ENCODE peak calls at places on chromosomes 16 and 17, in seven cellular contexts. F is heart left ventricle; X is kidney epithelial cell; G is CD8-positive, alpha-beta T cell; O is Peyer's patch; D is left ventricle myocardium inferior; B is IMR-90. T is an unnamed sample. For H3K27me3, the result is how much of the 10 kb centered on the place peaks cover.

GRCh38 chr16:81779540-81780320 is 639 bp downstream of the PLCG2 start:
- DNase-seq in D (peak), B (no peak), X (no peak), O (peak), F (peak), G (no peak), T (no peak)

GRCh38 chr17:56319531-56319930 is 166.3 kb downstream of the ANKFN1 start:
- DNase-seq in F (no peak), X (peak), O (no peak), D (no peak), B (peak), G (no peak), T (peak)

GRCh38 chr17:45942284-45942683 is 47.9 kb downstream of the MAPT start:
- DNase-seq in F (peak), B (no peak), X (no peak), G (no peak), D (peak), O (peak), T (no peak)

GRCh38 chr17:29740017-29740416 is 117.3 kb upstream of the CORO6 start:
- DNase-seq in F (no peak), D (no peak), G (no peak), O (no peak), X (no peak), B (no peak), T (no peak)

GRCh38 chr17:82923366-82924113 is 83.7 kb upstream of the ZNF750 start:
- DNase-seq in D (peak), O (no peak), F (no peak), B (no peak), G (no peak), X (no peak), T (no peak)

GRCh38 chr16:84720180-84720579 is 20.4 kb downstream of the USP10 start:
- DNase-seq in D (no peak), G (no peak), X (no peak), B (no peak), O (no peak), F (no peak), T (no peak)

GRCh38 chr16:15498427-15499175 is 64.2 kb downstream of the BMERB1 start:
- DNase-seq in B (peak), O (no peak), X (no peak), F (no peak), G (no peak), D (no peak), T (no peak)

GRCh38 chr17:1143573-1143972 is 36.2 kb downstream of the ABR start:
- DNase-seq in D (no peak), F (no peak), X (no peak), G (no peak), B (peak), O (no peak), T (no peak)

GRCh38 chr16:16861546-16861945 is 482.6 kb downstream of the NPIPA7 start:
- DNase-seq in F (peak), B (peak), G (peak), D (no peak), O (peak), X (no peak), T (no peak)

GRCh38 chr17:43467981-43468541 is 15.7 kb upstream of the DHX8 start:
- DNase-seq in D (no peak), B (peak), G (no peak), F (no peak), X (peak), O (no peak), T (peak)

GRCh38 chr17:27466748-27467375 is 10.6 kb downstream of the KSR1 start:
- DNase-seq in D (no peak), O (peak), G (no peak), F (peak), B (no peak), X (no peak), T (no peak)

GRCh38 chr16:89720520-89720858 is 209 bp downstream of the VPS9D1 start:
- DNase-seq in X (no peak), B (no peak), O (peak), F (no peak), D (peak), G (no peak), T (no peak)

GRCh38 chr17:59372138-59372751 is 40.8 kb downstream of the YPEL2 start:
- DNase-seq in F (peak), G (no peak), D (no peak), O (peak), X (no peak), B (peak), T (peak)

GRCh38 chr17:50853781-50854180 is 12.4 kb downstream of the TOB1 start:
- DNase-seq in O (no peak), G (peak), B (no peak), D (no peak), X (no peak), F (no peak), T (no peak)

GRCh38 chr17:37708616-37709212 is 36.1 kb downstream of the HNF1B start:
- DNase-seq in B (peak), F (no peak), G (no peak), X (peak), D (no peak), O (peak), T (no peak)

GRCh38 chr17:4295686-4296085 is 31.9 kb upstream of the ANKFY1 start:
- DNase-seq in D (no peak), X (no peak), F (no peak), B (no peak), G (no peak), O (no peak), T (no peak)

GRCh38 chr17:74202879-74203432 is 522 bp upstream of the RPL38 start:
- DNase-seq in X (no peak), B (no peak), D (no peak), F (no peak), O (no peak), G (no peak), T (no peak)

GRCh38 chr16:28103516-28104170 is 40.1 kb upstream of the GSG1L start:
- DNase-seq in D (no peak), B (no peak), O (peak), F (no peak), X (no peak), G (no peak), T (no peak)

GRCh38 chr16:82748026-82748425 is 121.3 kb downstream of the CDH13 start:
- DNase-seq in B (peak), G (no peak), O (no peak), D (peak), F (peak), X (no peak), T (no peak)

GRCh38 chr17:29784661-29785060 is 145.4 kb downstream of the SSH2 start:
- DNase-seq in G (no peak), D (no peak), B (peak), O (no peak), X (no peak), F (no peak), T (no peak)

GRCh38 chr16:17612336-17612735 is 141.6 kb upstream of the XYLT1 start:
- DNase-seq in G (no peak), F (no peak), O (no peak), D (no peak), X (no peak), B (no peak), T (no peak)

GRCh38 chr17:51275381-51275780 is 15.0 kb downstream of the UTP18 start:
- DNase-seq in B (peak), O (no peak), X (no peak), G (no peak), D (no peak), F (no peak), T (peak)

GRCh38 chr17:8087942-8088230 is 370 bp upstream of the ALOX12B start:
- DNase-seq in X (no peak), G (no peak), B (no peak), F (no peak), O (no peak), D (no peak), T (no peak)

DNA sequence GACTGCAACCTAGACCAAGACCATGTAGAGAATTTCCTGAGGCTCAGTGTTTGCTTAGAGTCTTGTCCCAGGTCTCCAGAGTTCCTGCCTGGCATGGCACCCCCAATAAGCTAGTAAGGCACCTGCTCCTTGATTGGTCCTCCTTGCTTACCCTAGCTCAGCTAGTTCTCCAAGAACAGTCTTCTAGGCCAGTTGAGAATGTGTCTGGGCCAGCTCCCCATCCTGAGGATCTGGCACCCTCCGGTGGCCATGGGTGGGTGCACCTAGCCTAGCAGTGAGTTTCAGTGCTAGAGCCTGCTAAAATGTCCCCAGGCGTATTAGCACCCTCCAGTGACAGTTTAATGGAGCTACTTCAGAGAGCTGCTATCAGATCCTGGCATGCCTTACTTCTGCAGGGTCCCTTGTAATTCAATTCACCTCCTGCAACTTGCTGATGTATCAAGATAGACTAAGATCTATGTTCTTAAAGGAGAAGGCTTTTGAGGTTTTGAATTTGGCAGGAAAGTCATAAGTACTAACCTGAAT is 44.4 kb upstream of the MED13 start:
- DNase-seq in G (peak), X (peak), O (peak), F (no peak), D (no peak), B (peak), T (no peak)
- TF ChIP-seq CTCF in G (peak), X (peak), O (peak), F (peak), D (peak), B (peak), T (peak)

GRCh38 chr16:48162839-48163410 is 7.1 kb upstream of the ABCC12 start:
- DNase-seq in X (no peak), G (no peak), O (no peak), B (no peak), D (no peak), F (no peak), T (no peak)

GRCh38 chr16:48168089-48168488 is 12.3 kb upstream of the ABCC12 start:
- DNase-seq in D (no peak), F (no peak), X (no peak), G (no peak), O (peak), B (no peak), T (no peak)

GRCh38 chr16:48161906-48162305 is 6.1 kb upstream of the ABCC12 start:
- DNase-seq in F (no peak), X (no peak), G (no peak), B (no peak), O (no peak), D (no peak), T (no peak)

GRCh38 chr16:48165961-48166578 is 10.3 kb upstream of the ABCC12 start:
- DNase-seq in D (no peak), F (no peak), B (peak), X (no peak), O (peak), G (no peak), T (no peak)

DNA sequence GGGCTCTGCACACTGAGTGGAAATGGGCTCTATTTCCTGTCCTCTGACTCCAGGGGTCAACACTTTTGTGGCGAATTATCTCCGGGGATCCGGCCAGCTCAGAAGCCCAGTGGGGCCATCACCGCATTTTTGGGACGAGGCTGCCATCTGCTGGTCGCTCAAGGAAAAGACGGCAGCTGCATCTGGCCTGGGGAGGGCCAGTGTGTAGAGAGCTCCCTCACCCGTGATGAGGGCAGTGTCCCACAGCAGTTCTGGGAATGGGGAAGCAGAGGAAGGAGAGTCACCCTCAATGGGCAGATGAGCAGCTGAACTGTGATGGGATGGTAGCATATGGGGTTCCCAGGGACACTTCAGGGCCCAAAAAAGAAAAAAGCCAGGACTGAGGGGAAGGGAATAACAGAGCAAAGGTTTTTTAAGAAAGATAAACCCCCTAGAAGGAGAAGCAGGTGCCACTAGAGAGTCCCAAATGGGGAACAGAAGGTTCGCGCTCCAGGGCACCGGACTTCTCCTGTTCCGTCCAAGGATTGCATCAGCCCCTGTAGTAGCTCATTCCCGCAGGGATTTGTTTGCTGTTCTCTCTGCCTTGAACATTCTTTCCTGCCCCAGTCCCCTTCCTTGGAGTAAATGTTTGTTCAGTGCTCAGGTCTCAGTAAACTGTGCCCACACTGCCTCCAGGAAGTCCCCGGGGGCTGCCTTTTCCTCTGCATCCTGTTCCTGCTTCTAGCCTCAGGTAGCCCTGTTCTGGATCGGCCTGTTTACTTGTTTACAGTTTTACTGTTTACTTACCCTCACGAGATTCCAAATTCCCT is 9.3 kb upstream of the ABCC12 start:
- DNase-seq in F (peak), G (peak), X (peak), O (peak), D (peak), B (peak), T (no peak)
- H3K4me3 ChIP-seq in F (no peak), G (no peak), X (no peak), O (no peak), D (no peak), B (no peak), T (no peak)

DNA sequence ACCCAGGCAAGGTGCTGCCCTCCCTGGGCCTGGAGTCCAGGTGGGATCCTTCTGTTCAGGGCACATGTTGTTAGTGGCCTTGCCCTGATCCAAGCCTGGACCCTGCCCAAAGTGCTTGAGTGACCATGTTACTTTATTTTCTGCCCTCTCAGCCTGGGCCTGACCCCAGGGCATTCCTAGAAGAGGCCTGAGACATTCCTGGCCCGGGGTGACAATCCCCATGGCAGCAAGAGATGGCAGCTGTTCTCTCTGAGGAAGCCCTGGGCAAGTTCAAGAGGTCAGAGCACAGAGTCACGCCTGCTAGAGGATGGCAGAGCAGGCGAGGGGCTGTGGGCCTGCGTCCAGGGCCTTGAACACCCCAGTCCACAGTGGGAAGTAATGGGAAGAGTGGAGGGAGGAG is 5.0 kb downstream of the CDH16 start:
- DNase-seq in D (no peak), G (no peak), X (no peak), B (no peak), O (no peak), F (no peak), T (no peak)
- H3K27me3 ChIP-seq in D (under half), G (under half), X (under half), B (under half), O (under half), F (under half), T (under half)

GRCh38 chr17:65984299-65984698 is 207.6 kb downstream of the CEP112 start:
- DNase-seq in X (no peak), F (no peak), G (no peak), B (peak), O (no peak), D (no peak), T (no peak)

GRCh38 chr17:65988451-65988850 is 203.5 kb downstream of the CEP112 start:
- DNase-seq in B (no peak), X (no peak), O (no peak), F (no peak), D (no peak), G (no peak), T (no peak)

GRCh38 chr17:65985571-65985970 is 206.4 kb downstream of the CEP112 start:
- DNase-seq in F (no peak), X (no peak), G (no peak), B (peak), D (no peak), O (no peak), T (no peak)

GRCh38 chr17:65990593-65990992 is 201.3 kb downstream of the CEP112 start:
- DNase-seq in G (no peak), B (no peak), F (peak), O (no peak), D (peak), X (no peak), T (no peak)

DNA sequence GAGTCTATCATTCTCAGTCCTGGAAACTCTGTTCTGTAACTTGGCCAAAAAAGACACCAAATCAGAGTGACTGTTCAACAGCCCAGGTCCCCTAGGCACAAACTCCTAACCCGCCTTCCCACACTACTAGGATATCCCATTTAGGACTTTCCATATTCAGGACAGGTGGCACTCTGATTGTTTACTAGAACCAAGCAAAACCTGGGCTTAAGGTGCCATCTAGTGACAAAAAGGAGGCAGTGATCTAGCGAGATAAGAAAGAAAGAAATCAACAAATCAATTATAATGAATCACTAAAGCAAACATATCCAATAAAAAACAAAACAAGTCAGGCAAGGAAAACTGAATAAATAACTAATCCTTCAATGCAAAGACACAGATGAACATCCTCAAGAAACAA is 203.9 kb downstream of the CEP112 start:
- DNase-seq in G (no peak), X (no peak), O (no peak), F (no peak), B (peak), D (no peak), T (no peak)
- TF ChIP-seq CTCF in G (no peak), X (peak), O (no peak), F (no peak), B (peak), D (peak), T (peak)

GRCh38 chr17:21211825-21212479 is 2.0 kb downstream of the TMEM11 start:
- DNase-seq in D (no peak), G (no peak), X (no peak), F (no peak), B (no peak), O (peak), T (no peak)
- H3K4me3 ChIP-seq in D (peak), G (peak), X (no peak), F (no peak), B (no peak), O (no peak), T (peak)

GRCh38 chr17:77916771-77917481 is 41.6 kb upstream of the TNRC6C start:
- DNase-seq in X (no peak), D (no peak), O (peak), B (no peak), F (no peak), G (no peak), T (no peak)
- H3K27me3 ChIP-seq in X (under half), D (half or more), O (under half), B (under half), F (under half), G (under half), T (under half)

DNA sequence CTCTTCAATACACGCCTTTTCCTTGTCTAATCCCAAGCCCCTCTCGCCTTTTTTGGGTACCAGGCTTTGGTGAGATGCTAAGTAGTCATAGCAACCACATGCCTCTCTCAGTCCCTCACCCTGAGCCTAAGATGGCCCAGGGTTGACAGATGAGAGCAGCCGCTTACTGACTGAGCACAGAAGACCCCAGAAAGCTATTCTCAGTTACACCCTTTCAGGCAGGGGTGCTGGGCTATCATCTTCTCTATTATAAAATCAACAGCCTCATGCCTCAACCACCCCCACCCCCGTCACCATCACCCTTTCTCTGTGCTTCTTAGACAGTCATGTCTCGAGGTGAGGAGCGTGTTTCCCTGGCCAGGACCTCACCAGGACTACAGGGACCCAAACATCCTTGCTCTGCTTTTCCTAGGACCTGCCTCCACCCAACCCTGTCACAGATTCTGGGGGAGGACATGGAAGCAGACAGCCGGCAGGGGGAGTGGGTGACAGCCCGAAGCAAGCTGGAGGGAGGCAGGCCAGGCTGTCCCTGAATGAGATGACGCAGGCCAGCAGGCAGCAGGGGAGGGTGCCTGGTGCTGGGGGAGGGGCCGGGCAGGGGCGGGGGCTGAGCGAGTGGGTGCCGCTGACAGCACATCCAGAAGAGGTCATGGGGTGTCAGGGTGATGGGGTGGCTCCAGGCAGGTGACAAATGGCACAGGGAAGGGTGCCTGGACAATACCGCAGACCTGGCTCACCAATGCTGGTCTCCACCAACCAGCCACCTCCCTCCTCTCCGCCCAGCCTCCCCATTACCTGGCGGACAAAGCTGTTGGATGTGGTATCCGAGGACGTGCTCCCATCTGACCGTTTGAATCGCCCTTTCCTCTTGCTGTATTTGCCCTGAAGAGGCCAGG is 3.1 kb downstream of the CACNB1 start:
- DNase-seq in F (peak), O (no peak), B (peak), G (no peak), D (peak), X (no peak), T (no peak)
- TF ChIP-seq CTCF in F (peak), O (no peak), B (peak), G (no peak), D (peak), X (peak), T (peak)